ENCODE peak calls at places on chromosome 7, in four cellular contexts. One of them, this sample, is unnamed.

GRCh38 chr7:90824386-90825307 is 228.5 kb downstream of the CDK14 start:
- DNase-seq in IMR-90: peak; percentile 91
- DNase-seq in MM.1S: no peak
- DNase-seq in mesendoderm: no peak
- DNase-seq in this sample: no peak

GRCh38 chr7:131111-132094 is 61.0 kb upstream of the FAM20C start:
- DNase-seq in mesendoderm: no peak
- DNase-seq in MM.1S: no peak
- DNase-seq in IMR-90: no peak
- DNase-seq in this sample: no peak

GRCh38 chr7:101216860-101217387 is 457 bp downstream of the PLOD3 start:
- DNase-seq in IMR-90: no peak
- DNase-seq in MM.1S: no peak
- DNase-seq in mesendoderm: no peak
- DNase-seq in this sample: peak; percentile 58

GRCh38 chr7:81267508-81267907 is 348.7 kb upstream of the SEMA3C start:
- DNase-seq in mesendoderm: peak; percentile 1
- DNase-seq in IMR-90: peak; percentile 43
- DNase-seq in MM.1S: no peak
- DNase-seq in this sample: no peak

GRCh38 chr7:102873470-102874165 is 39.2 kb upstream of the LRRC17 start:
- DNase-seq in IMR-90: no peak
- DNase-seq in mesendoderm: no peak
- DNase-seq in MM.1S: no peak
- DNase-seq in this sample: no peak

GRCh38 chr7:7157887-7158271 is 24.5 kb upstream of the C1GALT1 start:
- DNase-seq in MM.1S: no peak
- DNase-seq in mesendoderm: no peak
- DNase-seq in IMR-90: peak; percentile 53
- DNase-seq in this sample: no peak

GRCh38 chr7:47435889-47436312 is 146.0 kb downstream of the TNS3 start:
- DNase-seq in mesendoderm: peak; percentile 88
- DNase-seq in MM.1S: no peak
- DNase-seq in IMR-90: peak; percentile 81
- DNase-seq in this sample: peak; percentile 69

GRCh38 chr7:106344861-106345260 is 60.1 kb upstream of the NAMPT start:
- DNase-seq in mesendoderm: no peak
- DNase-seq in IMR-90: no peak
- DNase-seq in MM.1S: no peak
- DNase-seq in this sample: no peak

GRCh38 chr7:93728292-93728691 is 153.8 kb upstream of the CALCR start:
- DNase-seq in mesendoderm: no peak
- DNase-seq in MM.1S: no peak
- DNase-seq in IMR-90: no peak
- DNase-seq in this sample: no peak

GRCh38 chr7:89029864-89030263 is 234.3 kb upstream of the TEX47 start:
- DNase-seq in mesendoderm: no peak
- DNase-seq in MM.1S: peak; percentile 40
- DNase-seq in IMR-90: no peak
- DNase-seq in this sample: no peak

GRCh38 chr7:155380221-155380861 is 77.6 kb upstream of the EN2 start:
- DNase-seq in mesendoderm: peak; percentile 87
- DNase-seq in MM.1S: peak; percentile 74
- DNase-seq in IMR-90: peak; percentile 54
- DNase-seq in this sample: peak; percentile 93

GRCh38 chr7:24549961-24550360 is 23.3 kb upstream of the PALS2 start:
- DNase-seq in mesendoderm: no peak
- DNase-seq in MM.1S: no peak
- DNase-seq in IMR-90: no peak
- DNase-seq in this sample: no peak

GRCh38 chr7:45601094-45601493 is 26.9 kb downstream of the ADCY1 start:
- DNase-seq in IMR-90: no peak
- DNase-seq in mesendoderm: no peak
- DNase-seq in MM.1S: no peak
- DNase-seq in this sample: no peak

GRCh38 chr7:78673272-78673671 is 780.2 kb downstream of the MAGI2 start:
- DNase-seq in MM.1S: no peak
- DNase-seq in IMR-90: no peak
- DNase-seq in mesendoderm: no peak
- DNase-seq in this sample: no peak

DNA sequence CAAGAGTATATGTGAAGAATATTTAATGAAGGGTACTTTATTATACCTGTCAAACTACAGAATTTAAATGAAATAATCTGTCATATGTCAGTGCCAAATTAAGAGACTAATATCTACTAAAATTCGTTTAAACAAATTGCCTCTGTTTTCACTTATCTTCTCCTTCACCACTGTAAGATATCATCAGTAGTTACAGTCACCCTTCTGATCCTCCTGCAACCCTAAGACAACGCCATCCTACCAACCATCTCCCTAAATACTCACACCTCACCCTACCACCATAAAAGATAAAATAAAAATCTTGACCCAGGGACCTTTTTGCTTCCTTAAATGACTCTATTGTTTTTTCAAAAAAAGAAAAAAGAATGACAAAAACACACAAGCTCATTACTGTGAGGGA is 20.8 kb downstream of the EZH2 start:
- DNase-seq in mesendoderm: no peak
- DNase-seq in MM.1S: no peak
- DNase-seq in IMR-90: no peak
- DNase-seq in this sample: no peak
- H3K4me2 ChIP-seq in mesendoderm: no peak overlapping the region
- H3K4me2 ChIP-seq in MM.1S: no peak overlapping the region
- H3K4me2 ChIP-seq in IMR-90: no peak overlapping the region
- H3K4me2 ChIP-seq in this sample: peak overlapping the region; percentile 18

DNA sequence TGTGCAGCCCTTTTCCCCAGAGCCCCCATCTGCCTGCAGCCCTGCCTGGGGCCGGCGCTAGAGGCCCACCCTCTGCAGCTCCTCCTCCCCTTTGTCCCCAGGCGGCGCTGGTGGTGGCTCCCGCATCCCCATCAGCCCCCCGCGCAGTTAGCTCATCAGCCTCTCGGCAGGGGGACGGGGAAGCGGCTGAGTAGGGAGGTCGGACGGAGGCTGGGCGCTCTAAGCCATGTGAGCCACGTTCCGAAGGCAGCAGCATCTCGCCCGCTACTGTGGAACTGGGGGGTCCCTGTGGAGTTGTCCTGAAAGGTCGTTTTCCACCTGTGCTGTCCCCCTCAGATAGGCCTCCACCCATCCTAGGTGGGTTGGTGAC is 29.0 kb downstream of the GBX1 start:
- DNase-seq in mesendoderm: peak; percentile 61
- DNase-seq in MM.1S: no peak
- DNase-seq in IMR-90: no peak
- DNase-seq in this sample: peak; percentile 76
- H3K4me2 ChIP-seq in mesendoderm: no peak overlapping the region
- H3K4me2 ChIP-seq in MM.1S: no peak overlapping the region
- H3K4me2 ChIP-seq in IMR-90: no peak overlapping the region
- H3K4me2 ChIP-seq in this sample: peak overlapping the region; percentile 74

DNA sequence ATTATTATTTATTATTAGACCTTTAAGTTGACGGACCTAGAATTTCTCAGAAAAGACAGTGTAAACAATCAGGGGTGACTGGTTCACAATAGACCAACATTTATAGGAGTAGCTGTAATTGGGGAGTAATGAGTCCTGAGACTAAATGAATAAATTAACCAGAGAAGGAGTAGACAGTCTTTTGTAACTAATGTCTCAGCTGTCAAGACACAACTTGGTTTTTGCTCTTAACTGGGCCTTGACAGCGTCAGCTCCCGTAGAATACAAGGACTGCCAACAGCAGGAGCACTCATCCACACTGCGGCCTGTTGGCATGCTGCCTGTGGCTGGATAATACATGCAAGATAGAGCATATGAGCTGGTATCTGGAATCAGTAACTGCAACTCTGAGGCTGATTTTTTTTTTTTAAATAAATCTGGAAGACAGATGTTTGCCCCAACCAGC is 123.9 kb downstream of the CACNA2D1 start:
- DNase-seq in MM.1S: no peak
- DNase-seq in IMR-90: peak; percentile 88
- DNase-seq in mesendoderm: peak; percentile 30
- DNase-seq in this sample: no peak
- H3K4me2 ChIP-seq in MM.1S: no peak overlapping the region
- H3K4me2 ChIP-seq in IMR-90: peak overlapping the region; percentile 65
- H3K4me2 ChIP-seq in mesendoderm: no peak overlapping the region
- H3K4me2 ChIP-seq in this sample: no peak overlapping the region

GRCh38 chr7:21299766-21300165 is 128.1 kb upstream of the SP4 start:
- DNase-seq in MM.1S: no peak
- DNase-seq in mesendoderm: no peak
- DNase-seq in IMR-90: no peak
- DNase-seq in this sample: no peak

DNA sequence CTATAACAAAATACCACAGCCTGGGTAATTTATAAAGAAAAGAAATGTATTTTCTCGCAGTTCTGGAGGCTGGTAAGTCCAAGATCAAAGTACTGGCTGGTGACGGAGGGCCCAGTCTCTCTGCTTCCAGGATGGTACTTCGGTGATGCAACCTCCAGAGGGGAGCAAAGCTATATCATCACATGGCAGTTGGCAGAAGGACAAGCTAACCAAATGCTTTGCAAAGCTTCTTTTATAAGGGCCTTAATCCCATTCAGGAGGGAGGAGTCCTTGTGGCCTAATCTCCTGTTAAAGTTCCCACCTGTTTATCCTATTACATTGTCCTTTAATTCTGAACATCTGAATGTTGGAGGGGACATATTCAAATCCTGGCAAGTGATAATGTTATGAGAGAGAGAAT is 134.1 kb upstream of the SP4 start:
- DNase-seq in IMR-90: no peak
- DNase-seq in MM.1S: no peak
- DNase-seq in mesendoderm: peak; percentile 29
- DNase-seq in this sample: no peak
- H3K4me2 ChIP-seq in IMR-90: no peak overlapping the region
- H3K4me2 ChIP-seq in MM.1S: no peak overlapping the region
- H3K4me2 ChIP-seq in mesendoderm: no peak overlapping the region
- H3K4me2 ChIP-seq in this sample: no peak overlapping the region

GRCh38 chr7:95342642-95343252 is 18.4 kb upstream of the PON1 start:
- DNase-seq in IMR-90: no peak
- DNase-seq in MM.1S: no peak
- DNase-seq in mesendoderm: peak; percentile 60
- DNase-seq in this sample: peak; percentile 62
- H3K4me2 ChIP-seq in IMR-90: no peak overlapping the region
- H3K4me2 ChIP-seq in MM.1S: no peak overlapping the region
- H3K4me2 ChIP-seq in mesendoderm: no peak overlapping the region
- H3K4me2 ChIP-seq in this sample: peak overlapping the region; percentile 63

GRCh38 chr7:99943641-99944507 is 14.5 kb upstream of the GJC3 start:
- DNase-seq in mesendoderm: peak; percentile 59
- DNase-seq in IMR-90: no peak
- DNase-seq in MM.1S: peak; percentile 38
- DNase-seq in this sample: peak; percentile 98
- H3K4me2 ChIP-seq in mesendoderm: no peak overlapping the region
- H3K4me2 ChIP-seq in IMR-90: no peak overlapping the region
- H3K4me2 ChIP-seq in MM.1S: peak overlapping the region; percentile 60
- H3K4me2 ChIP-seq in this sample: peak overlapping the region; percentile 57

DNA sequence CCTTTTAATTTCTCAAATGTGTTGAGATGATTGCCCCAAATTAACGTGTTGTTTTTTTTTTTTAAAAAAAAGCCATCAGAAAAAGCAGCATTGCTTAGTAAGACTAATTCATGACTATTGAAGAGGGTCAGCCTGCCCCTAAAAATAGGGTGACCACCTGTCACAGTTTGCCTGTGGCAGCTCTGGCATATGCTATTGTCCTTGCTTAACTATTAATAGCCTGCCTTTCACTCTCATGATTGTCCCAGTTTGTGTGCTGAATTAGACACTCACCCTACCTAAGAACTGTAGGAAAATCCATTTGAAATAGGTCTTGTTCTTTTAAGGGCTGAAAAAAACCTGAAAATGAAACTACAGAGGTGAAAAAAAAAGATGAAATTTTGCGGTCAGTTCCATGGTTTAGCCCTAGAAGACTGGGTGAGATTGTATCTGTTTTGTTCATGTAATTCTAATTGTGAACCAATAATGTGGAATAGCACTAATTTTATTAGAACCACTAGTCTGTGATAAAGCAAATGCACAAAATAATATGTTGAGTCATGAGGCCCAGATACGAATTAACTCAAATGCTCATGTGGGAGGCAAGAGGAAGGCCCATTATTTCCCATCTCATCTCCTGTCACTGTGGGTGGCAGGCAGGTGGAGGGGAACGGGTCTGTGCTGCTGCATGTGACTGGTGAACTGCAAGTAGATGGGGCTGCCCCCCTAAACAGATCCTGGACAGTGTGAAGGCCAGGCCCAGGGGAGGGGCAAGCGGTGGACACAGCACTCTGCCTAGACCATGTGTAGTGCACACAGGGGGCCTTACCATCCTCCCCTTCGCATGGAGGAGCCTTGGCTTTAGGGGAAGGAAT is 265.4 kb upstream of the NFE2L3 start:
- DNase-seq in MM.1S: peak; percentile 70
- DNase-seq in IMR-90: no peak
- DNase-seq in mesendoderm: no peak
- DNase-seq in this sample: no peak
- H3K4me2 ChIP-seq in MM.1S: peak overlapping the region; percentile 76
- H3K4me2 ChIP-seq in IMR-90: no peak overlapping the region
- H3K4me2 ChIP-seq in mesendoderm: no peak overlapping the region
- H3K4me2 ChIP-seq in this sample: no peak overlapping the region

This sample was measured in GM23338.